ENCODE peak calls at places on chromosomes 4 and X, in ten cellular contexts. Y is GM12878, U is upper lobe of left lung, H is HepG2, T is A549, N is SK-N-SH, W is tibial nerve, V is sigmoid colon, B is transverse colon, F is stomach. P is an unnamed sample.

GRCh38 chrX:153554519-153555167 is 37.2 kb downstream of the ATP2B3 start:
- DNase-seq in N (peak), U (peak), F (peak), W (peak), B (peak), T (peak), Y (no peak), V (peak), H (peak), P (peak)

GRCh38 chrX:46922601-46923000 is 10.4 kb downstream of the JADE3 start:
- DNase-seq in T (no peak), U (no peak), H (no peak), B (no peak), V (no peak), N (no peak), Y (no peak), W (no peak), F (no peak), P (no peak)

GRCh38 chr4:153177841-153178240 is 26.4 kb upstream of the TRIM2 start:
- DNase-seq in W (no peak), N (no peak), T (no peak), F (no peak), V (peak), Y (no peak), U (no peak), B (no peak), H (no peak), P (no peak)

GRCh38 chr4:19727141-19727540 is 524.6 kb upstream of the SLIT2 start:
- DNase-seq in H (no peak), W (no peak), Y (no peak), B (no peak), N (no peak), V (no peak), T (no peak), U (no peak), F (no peak), P (no peak)

GRCh38 chrX:102067966-102068723 is 57.3 kb upstream of the TCEAL2 start:
- DNase-seq in U (no peak), H (peak), W (peak), F (no peak), B (no peak), V (no peak), T (peak), N (peak), Y (peak), P (no peak)

GRCh38 chr4:47668810-47669408 is 169.0 kb downstream of the CORIN start:
- DNase-seq in Y (no peak), N (peak), W (peak), F (no peak), T (peak), H (peak), U (no peak), V (no peak), B (no peak), P (no peak)

GRCh38 chr4:111209706-111210105 is 586.8 kb upstream of the PITX2 start:
- DNase-seq in H (no peak), F (no peak), W (no peak), B (no peak), V (no peak), T (no peak), N (no peak), U (no peak), Y (no peak), P (no peak)

GRCh38 chr4:6227412-6228157 is 27.2 kb upstream of the JAKMIP1 start:
- DNase-seq in W (no peak), B (no peak), T (no peak), V (peak), Y (no peak), H (no peak), F (peak), N (no peak), U (no peak), P (no peak)

GRCh38 chrX:42093756-42094155 is 170.4 kb upstream of the CASK start:
- DNase-seq in H (no peak), Y (peak), V (no peak), T (no peak), F (no peak), W (no peak), U (no peak), N (no peak), B (no peak), P (no peak)

GRCh38 chr4:69088473-69088872 is 7.8 kb upstream of the UGT2B7 start:
- DNase-seq in N (no peak), Y (no peak), W (no peak), T (no peak), F (no peak), V (no peak), B (no peak), U (no peak), H (no peak), P (no peak)

GRCh38 chr4:8269535-8270417 is at the start of gene HTRA3:
- DNase-seq in T (no peak), Y (no peak), V (peak), W (no peak), B (peak), U (no peak), F (peak), N (no peak), H (no peak), P (peak)

GRCh38 chrX:44908198-44908597 is 35.2 kb downstream of the KDM6A start:
- DNase-seq in F (no peak), N (no peak), B (no peak), W (no peak), V (no peak), T (no peak), U (no peak), H (no peak), Y (no peak), P (no peak)

GRCh38 chrX:41064028-41064427 is 21.2 kb upstream of the USP9X start:
- DNase-seq in F (no peak), Y (no peak), B (no peak), W (no peak), T (no peak), V (no peak), N (no peak), U (no peak), H (no peak), P (no peak)

GRCh38 chr4:4248036-4248884 is at the start of gene TMEM128:
- DNase-seq in B (peak), F (peak), H (peak), Y (peak), U (peak), W (peak), T (peak), V (peak), N (peak), P (peak)

GRCh38 chr4:7478665-7479064 is 43.9 kb upstream of the PSAPL1 start:
- DNase-seq in H (no peak), F (no peak), T (no peak), U (no peak), Y (no peak), V (no peak), W (no peak), B (no peak), N (no peak), P (no peak)

DNA sequence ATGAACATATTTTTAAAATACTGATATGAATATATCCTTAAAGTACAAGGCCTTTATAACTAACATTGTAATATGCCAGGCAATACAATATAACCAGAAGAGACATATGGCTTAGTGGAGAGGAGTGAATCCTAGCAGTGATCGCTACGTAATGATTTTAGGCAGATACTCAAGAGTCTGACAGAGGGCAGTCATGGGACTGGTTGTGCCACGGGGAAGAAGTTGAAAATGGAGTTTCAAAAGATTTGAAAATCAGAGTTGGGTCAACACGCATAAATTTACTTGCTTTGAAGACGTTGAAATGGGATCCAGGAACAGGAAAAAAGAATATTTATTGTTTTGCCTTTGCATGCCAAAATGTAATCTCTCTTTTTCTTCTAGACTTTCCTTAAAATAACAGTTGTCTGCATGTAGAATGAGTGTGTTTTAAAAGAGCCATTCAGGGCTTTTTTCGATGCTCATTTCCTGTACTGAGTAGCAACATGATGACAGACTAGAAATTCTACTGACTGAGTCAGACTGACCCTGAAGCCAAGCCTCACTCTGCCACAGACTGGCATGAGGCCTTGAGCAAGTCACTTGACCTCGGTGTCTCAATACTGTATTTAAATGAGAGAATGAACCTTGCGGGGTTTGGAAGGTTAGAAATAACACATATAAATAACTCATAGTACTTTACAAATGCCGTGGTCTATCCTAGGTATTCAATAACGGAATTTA is 8.1 kb upstream of the SMS start:
- DNase-seq in T (peak), U (peak), Y (no peak), B (no peak), N (no peak), V (no peak), F (no peak), H (peak), W (no peak), P (no peak)
- TF ChIP-seq EP300 in T (no peak), U (no peak), Y (no peak), B (no peak), N (peak), V (no peak), F (no peak), H (no peak), W (no peak), P (no peak)

DNA sequence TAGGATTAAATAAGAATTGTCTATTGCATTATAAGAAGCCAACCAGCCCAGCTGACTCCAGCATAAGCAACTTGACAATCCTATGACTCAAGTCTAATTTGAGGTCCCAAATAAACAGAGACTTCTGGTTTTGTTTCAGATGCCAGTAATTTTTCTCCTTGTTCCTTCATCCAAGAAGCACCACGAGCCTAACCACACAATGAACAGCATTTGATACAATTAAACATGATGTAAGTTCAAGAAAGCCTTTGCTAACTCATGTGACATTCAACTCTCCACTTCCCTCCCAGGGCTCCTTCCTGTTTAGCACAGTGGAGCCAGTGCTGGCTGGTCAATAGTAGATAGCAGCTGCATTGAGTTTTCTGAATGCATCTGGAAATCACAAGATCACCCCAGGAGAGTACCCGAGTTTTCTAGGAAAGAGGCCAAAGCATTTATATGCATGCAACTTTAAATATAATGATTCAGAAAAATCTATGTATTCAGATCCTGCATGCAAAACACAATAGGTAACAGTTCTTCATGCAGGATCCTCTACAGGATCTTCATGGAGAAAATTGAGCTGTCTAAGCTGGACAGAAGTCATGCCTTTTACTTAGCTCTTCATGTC is 206.3 kb downstream of the ARHGAP24 start:
- DNase-seq in V (peak), W (peak), Y (no peak), H (no peak), B (peak), T (no peak), N (no peak), F (no peak), U (peak), P (no peak)
- TF ChIP-seq EP300 in V (no peak), W (peak), Y (no peak), H (no peak), B (no peak), T (no peak), N (no peak), F (no peak), U (no peak), P (no peak)

DNA sequence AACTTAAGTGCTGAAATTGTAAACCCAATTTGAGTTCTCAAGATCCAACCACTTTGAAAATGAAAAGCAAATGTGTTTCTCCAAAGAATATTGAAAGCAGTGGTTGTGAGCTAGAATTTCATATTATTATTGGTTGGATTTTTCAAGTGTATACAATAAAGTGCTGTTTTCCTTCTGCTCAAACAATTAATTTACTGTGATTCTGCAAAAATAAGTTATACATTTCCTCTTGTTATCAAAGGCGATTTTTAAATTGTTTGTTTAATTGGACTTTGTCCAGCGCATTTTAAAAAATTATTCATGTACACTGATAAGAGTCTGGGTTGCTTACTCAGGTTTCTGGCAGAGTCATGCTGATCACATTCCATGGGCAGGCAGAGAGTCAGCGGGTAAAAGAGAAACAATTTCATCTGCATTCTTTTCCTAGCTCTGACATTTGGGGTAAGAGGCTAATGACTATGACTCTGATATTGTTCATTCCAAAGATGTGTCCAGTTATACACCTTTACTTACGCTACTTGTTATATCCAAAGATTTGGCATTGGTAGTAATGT is 8.9 kb downstream of the FAT4 start:
- DNase-seq in U (no peak), F (no peak), T (peak), N (no peak), V (no peak), Y (no peak), W (no peak), H (no peak), B (no peak), P (no peak)
- TF ChIP-seq EP300 in U (no peak), F (no peak), T (no peak), N (peak), V (no peak), Y (no peak), W (no peak), H (no peak), B (no peak), P (no peak)

DNA sequence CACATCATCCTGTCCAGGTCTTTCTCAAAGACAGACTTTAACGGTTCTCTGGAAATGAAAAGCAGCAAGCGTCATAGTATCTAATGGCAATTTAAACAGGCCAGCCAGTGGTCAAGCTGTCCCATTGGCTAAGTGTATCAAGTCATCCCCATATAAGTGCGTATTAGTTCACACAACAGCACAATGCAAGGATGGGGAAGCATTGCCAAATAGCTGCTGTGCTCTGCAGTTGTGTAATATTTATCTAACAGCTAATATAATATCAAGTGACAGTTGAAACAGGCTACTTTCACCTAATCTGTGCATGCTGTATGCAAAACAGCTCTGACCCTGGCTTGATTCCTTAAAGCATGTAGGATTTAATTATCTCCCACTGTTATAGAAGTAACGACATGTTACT is 134.8 kb upstream of the PPARGC1A start:
- DNase-seq in W (no peak), H (no peak), N (no peak), F (no peak), T (no peak), U (peak), V (no peak), Y (no peak), B (no peak), P (no peak)
- TF ChIP-seq EP300 in W (no peak), H (no peak), N (no peak), F (no peak), T (no peak), U (no peak), V (no peak), Y (no peak), B (no peak), P (no peak)

DNA sequence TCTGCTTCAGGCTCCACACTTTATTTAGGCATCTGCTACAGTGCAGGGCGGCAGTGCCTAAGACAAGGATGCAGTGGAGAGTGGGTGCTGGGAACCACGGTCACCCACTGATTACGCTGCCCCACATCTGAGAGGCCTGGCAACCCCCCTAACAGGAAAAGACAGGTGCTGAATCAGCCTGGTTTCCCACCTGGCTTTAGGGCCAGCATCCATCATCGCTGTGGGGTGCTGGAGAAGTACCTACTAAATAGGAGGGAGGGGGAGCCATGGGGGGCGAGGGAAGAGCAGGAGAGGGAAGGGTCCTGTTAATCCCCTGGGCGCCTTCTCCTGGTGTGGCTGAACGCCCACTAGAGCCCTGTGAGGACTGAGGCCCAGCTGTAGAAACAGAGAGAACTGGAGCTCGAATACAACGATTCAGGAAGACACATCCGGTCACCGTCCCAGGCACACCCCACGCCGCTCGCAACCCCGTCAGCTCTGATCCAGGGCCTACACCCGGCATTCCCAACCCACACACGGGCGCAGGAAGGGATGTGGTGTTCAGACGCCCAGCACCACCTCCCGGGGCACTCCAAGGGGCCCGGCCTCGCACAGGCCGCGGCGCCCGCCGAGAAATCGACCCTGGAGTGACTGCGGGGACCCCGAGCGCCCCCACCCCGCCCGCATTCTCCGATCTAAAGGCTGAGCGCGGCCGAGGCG is 554 bp downstream of the DCTD start:
- DNase-seq in T (peak), F (peak), N (no peak), U (peak), H (no peak), V (peak), W (peak), B (peak), Y (no peak), P (peak)
- TF ChIP-seq EP300 in T (no peak), F (no peak), N (no peak), U (no peak), H (no peak), V (no peak), W (no peak), B (no peak), Y (no peak), P (no peak)

GRCh38 chrX:151396827-151397740 is at the start of gene VMA21:
- DNase-seq in H (peak), Y (peak), U (peak), T (peak), N (peak), V (peak), F (peak), B (peak), W (peak), P (peak)

GRCh38 chrX:151391722-151392121 is 5.3 kb upstream of the VMA21 start:
- DNase-seq in V (no peak), N (no peak), U (no peak), W (no peak), B (no peak), F (no peak), Y (no peak), H (no peak), T (no peak), P (no peak)

GRCh38 chrX:151397741-151398070 is 700 bp downstream of the VMA21 start:
- DNase-seq in F (no peak), W (no peak), T (peak), N (peak), Y (no peak), U (no peak), H (no peak), B (no peak), V (no peak), P (no peak)

GRCh38 chrX:151396042-151396826 is 772 bp upstream of the VMA21 start:
- DNase-seq in T (no peak), F (no peak), W (peak), N (peak), H (peak), U (peak), Y (peak), B (peak), V (no peak), P (peak)

DNA sequence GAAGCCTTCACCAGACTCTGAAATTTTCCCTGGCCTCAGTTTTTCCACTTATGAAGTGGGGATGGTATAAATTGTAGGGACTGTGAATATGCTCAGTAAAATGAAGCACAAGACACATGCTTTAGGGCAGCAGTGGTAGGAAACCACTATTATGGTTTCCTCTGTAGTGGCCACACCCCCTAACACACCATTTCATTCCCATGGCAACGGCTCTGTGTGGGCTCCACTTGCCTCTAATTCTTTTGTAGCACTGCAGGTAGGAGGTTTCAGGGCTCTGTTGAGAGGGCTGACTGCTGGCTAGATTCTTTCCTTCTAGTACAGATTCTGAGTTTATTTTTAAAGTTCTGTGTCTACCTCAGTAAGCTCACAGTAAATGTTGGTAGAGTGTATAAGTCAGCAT is 3.5 kb upstream of the VMA21 start:
- DNase-seq in N (no peak), F (no peak), H (no peak), Y (no peak), B (no peak), T (no peak), W (no peak), V (no peak), U (no peak), P (no peak)
- TF ChIP-seq EP300 in N (no peak), F (no peak), H (no peak), Y (no peak), B (no peak), T (no peak), W (no peak), V (no peak), U (no peak), P (no peak)